ENCODE peak calls at places on chromosomes 16 and 17, in six cellular contexts. One of them, this sample, is unnamed.

GRCh38 chr17:48994548-48995331 is 2.4 kb upstream of the IGF2BP1 start:
- DNase-seq in activated T-helper 1 cell treated with anti-CD3 and anti-CD28 coated beads, Interleukin-12 subunit alpha, Interleukin-12 subunit beta, Interleukin-2, Interleukin-4 antibody, amounts not matched to agents 30 ng/mL and 10 ng/mL and 1 ng/mL, durations not matched to agents 14 hours and 24 hours and 36 hours: no peak
- DNase-seq in cardiac fibroblast: no peak
- DNase-seq in endodermal cell: peak; percentile 51
- DNase-seq in GM12891: no peak
- DNase-seq in fibroblast of lung: no peak
- DNase-seq in this sample: no peak

GRCh38 chr16:30722916-30723315 is 23.9 kb downstream of the SRCAP start:
- DNase-seq in cardiac fibroblast: no peak
- DNase-seq in activated T-helper 1 cell treated with anti-CD3 and anti-CD28 coated beads, Interleukin-12 subunit alpha, Interleukin-12 subunit beta, Interleukin-2, Interleukin-4 antibody, amounts not matched to agents 30 ng/mL and 10 ng/mL and 1 ng/mL, durations not matched to agents 14 hours and 24 hours and 36 hours: no peak
- DNase-seq in GM12891: no peak
- DNase-seq in fibroblast of lung: no peak
- DNase-seq in endodermal cell: no peak
- DNase-seq in this sample: no peak

GRCh38 chr16:720507-720989 is 398 bp upstream of the ANTKMT start:
- DNase-seq in endodermal cell: peak; percentile 88
- DNase-seq in cardiac fibroblast: peak; percentile 63
- DNase-seq in activated T-helper 1 cell treated with anti-CD3 and anti-CD28 coated beads, Interleukin-12 subunit alpha, Interleukin-12 subunit beta, Interleukin-2, Interleukin-4 antibody, amounts not matched to agents 30 ng/mL and 10 ng/mL and 1 ng/mL, durations not matched to agents 14 hours and 24 hours and 36 hours: no peak
- DNase-seq in GM12891: peak; percentile 70
- DNase-seq in fibroblast of lung: peak; percentile 73
- DNase-seq in this sample: no peak

GRCh38 chr17:17712268-17712924 is 31.1 kb downstream of the RAI1 start:
- DNase-seq in fibroblast of lung: peak; percentile 88
- DNase-seq in cardiac fibroblast: peak; percentile 95
- DNase-seq in GM12891: peak; percentile 67
- DNase-seq in endodermal cell: no peak
- DNase-seq in activated T-helper 1 cell treated with anti-CD3 and anti-CD28 coated beads, Interleukin-12 subunit alpha, Interleukin-12 subunit beta, Interleukin-2, Interleukin-4 antibody, amounts not matched to agents 30 ng/mL and 10 ng/mL and 1 ng/mL, durations not matched to agents 14 hours and 24 hours and 36 hours: no peak
- DNase-seq in this sample: no peak

GRCh38 chr16:49851468-49851787 is 4.5 kb downstream of the ZNF423 start:
- DNase-seq in cardiac fibroblast: no peak
- DNase-seq in GM12891: no peak
- DNase-seq in endodermal cell: no peak
- DNase-seq in fibroblast of lung: no peak
- DNase-seq in activated T-helper 1 cell treated with anti-CD3 and anti-CD28 coated beads, Interleukin-12 subunit alpha, Interleukin-12 subunit beta, Interleukin-2, Interleukin-4 antibody, amounts not matched to agents 30 ng/mL and 10 ng/mL and 1 ng/mL, durations not matched to agents 14 hours and 24 hours and 36 hours: no peak
- DNase-seq in this sample: no peak

GRCh38 chr17:2371183-2372130 is 29.4 kb downstream of the MNT start:
- DNase-seq in activated T-helper 1 cell treated with anti-CD3 and anti-CD28 coated beads, Interleukin-12 subunit alpha, Interleukin-12 subunit beta, Interleukin-2, Interleukin-4 antibody, amounts not matched to agents 30 ng/mL and 10 ng/mL and 1 ng/mL, durations not matched to agents 14 hours and 24 hours and 36 hours: no peak
- DNase-seq in endodermal cell: no peak
- DNase-seq in GM12891: no peak
- DNase-seq in cardiac fibroblast: no peak
- DNase-seq in fibroblast of lung: no peak
- DNase-seq in this sample: peak; percentile 62

GRCh38 chr17:62616993-62617893 is 10.2 kb upstream of the MRC2 start:
- DNase-seq in endodermal cell: peak; percentile 100
- DNase-seq in fibroblast of lung: peak; percentile 26
- DNase-seq in GM12891: no peak
- DNase-seq in cardiac fibroblast: no peak
- DNase-seq in activated T-helper 1 cell treated with anti-CD3 and anti-CD28 coated beads, Interleukin-12 subunit alpha, Interleukin-12 subunit beta, Interleukin-2, Interleukin-4 antibody, amounts not matched to agents 30 ng/mL and 10 ng/mL and 1 ng/mL, durations not matched to agents 14 hours and 24 hours and 36 hours: no peak
- DNase-seq in this sample: no peak

GRCh38 chr17:69857412-69857835 is 217.6 kb upstream of the KCNJ16 start:
- DNase-seq in cardiac fibroblast: peak; percentile 93
- DNase-seq in activated T-helper 1 cell treated with anti-CD3 and anti-CD28 coated beads, Interleukin-12 subunit alpha, Interleukin-12 subunit beta, Interleukin-2, Interleukin-4 antibody, amounts not matched to agents 30 ng/mL and 10 ng/mL and 1 ng/mL, durations not matched to agents 14 hours and 24 hours and 36 hours: no peak
- DNase-seq in GM12891: no peak
- DNase-seq in fibroblast of lung: peak; percentile 91
- DNase-seq in endodermal cell: no peak
- DNase-seq in this sample: no peak

GRCh38 chr16:17744903-17745581 is 274.3 kb upstream of the XYLT1 start:
- DNase-seq in fibroblast of lung: peak; percentile 13
- DNase-seq in GM12891: no peak
- DNase-seq in activated T-helper 1 cell treated with anti-CD3 and anti-CD28 coated beads, Interleukin-12 subunit alpha, Interleukin-12 subunit beta, Interleukin-2, Interleukin-4 antibody, amounts not matched to agents 30 ng/mL and 10 ng/mL and 1 ng/mL, durations not matched to agents 14 hours and 24 hours and 36 hours: no peak
- DNase-seq in cardiac fibroblast: no peak
- DNase-seq in endodermal cell: peak; percentile 75
- DNase-seq in this sample: no peak

GRCh38 chr16:66548068-66548467 is 1.9 kb downstream of the TK2 start:
- DNase-seq in GM12891: no peak
- DNase-seq in fibroblast of lung: no peak
- DNase-seq in cardiac fibroblast: no peak
- DNase-seq in activated T-helper 1 cell treated with anti-CD3 and anti-CD28 coated beads, Interleukin-12 subunit alpha, Interleukin-12 subunit beta, Interleukin-2, Interleukin-4 antibody, amounts not matched to agents 30 ng/mL and 10 ng/mL and 1 ng/mL, durations not matched to agents 14 hours and 24 hours and 36 hours: no peak
- DNase-seq in endodermal cell: no peak
- DNase-seq in this sample: no peak

GRCh38 chr16:84308120-84308519 is 13.4 kb downstream of the WFDC1 start:
- DNase-seq in fibroblast of lung: no peak
- DNase-seq in GM12891: peak; percentile 35
- DNase-seq in cardiac fibroblast: peak; percentile 69
- DNase-seq in activated T-helper 1 cell treated with anti-CD3 and anti-CD28 coated beads, Interleukin-12 subunit alpha, Interleukin-12 subunit beta, Interleukin-2, Interleukin-4 antibody, amounts not matched to agents 30 ng/mL and 10 ng/mL and 1 ng/mL, durations not matched to agents 14 hours and 24 hours and 36 hours: no peak
- DNase-seq in endodermal cell: peak; percentile 91
- DNase-seq in this sample: peak; percentile 34

GRCh38 chr17:55513885-55514590 is 2.8 kb upstream of the SMIM36 start:
- DNase-seq in activated T-helper 1 cell treated with anti-CD3 and anti-CD28 coated beads, Interleukin-12 subunit alpha, Interleukin-12 subunit beta, Interleukin-2, Interleukin-4 antibody, amounts not matched to agents 30 ng/mL and 10 ng/mL and 1 ng/mL, durations not matched to agents 14 hours and 24 hours and 36 hours: peak; percentile 56
- DNase-seq in endodermal cell: peak; percentile 95
- DNase-seq in cardiac fibroblast: peak; percentile 80
- DNase-seq in GM12891: no peak
- DNase-seq in fibroblast of lung: peak; percentile 31
- DNase-seq in this sample: peak; percentile 43

GRCh38 chr17:29764748-29765147 is 142.0 kb upstream of the CORO6 start:
- DNase-seq in GM12891: no peak
- DNase-seq in cardiac fibroblast: no peak
- DNase-seq in activated T-helper 1 cell treated with anti-CD3 and anti-CD28 coated beads, Interleukin-12 subunit alpha, Interleukin-12 subunit beta, Interleukin-2, Interleukin-4 antibody, amounts not matched to agents 30 ng/mL and 10 ng/mL and 1 ng/mL, durations not matched to agents 14 hours and 24 hours and 36 hours: no peak
- DNase-seq in fibroblast of lung: no peak
- DNase-seq in endodermal cell: no peak
- DNase-seq in this sample: no peak

GRCh38 chr17:1597861-1598342 is 30.7 kb downstream of the SLC43A2 start:
- DNase-seq in fibroblast of lung: no peak
- DNase-seq in GM12891: no peak
- DNase-seq in cardiac fibroblast: no peak
- DNase-seq in endodermal cell: no peak
- DNase-seq in activated T-helper 1 cell treated with anti-CD3 and anti-CD28 coated beads, Interleukin-12 subunit alpha, Interleukin-12 subunit beta, Interleukin-2, Interleukin-4 antibody, amounts not matched to agents 30 ng/mL and 10 ng/mL and 1 ng/mL, durations not matched to agents 14 hours and 24 hours and 36 hours: no peak
- DNase-seq in this sample: no peak

GRCh38 chr16:61900482-61900881 is 135.8 kb downstream of the CDH8 start:
- DNase-seq in fibroblast of lung: peak; percentile 56
- DNase-seq in GM12891: no peak
- DNase-seq in cardiac fibroblast: peak; percentile 83
- DNase-seq in endodermal cell: no peak
- DNase-seq in activated T-helper 1 cell treated with anti-CD3 and anti-CD28 coated beads, Interleukin-12 subunit alpha, Interleukin-12 subunit beta, Interleukin-2, Interleukin-4 antibody, amounts not matched to agents 30 ng/mL and 10 ng/mL and 1 ng/mL, durations not matched to agents 14 hours and 24 hours and 36 hours: no peak
- DNase-seq in this sample: no peak

GRCh38 chr16:74909665-74910064 is 75.3 kb downstream of the WDR59 start:
- DNase-seq in GM12891: no peak
- DNase-seq in fibroblast of lung: no peak
- DNase-seq in endodermal cell: no peak
- DNase-seq in activated T-helper 1 cell treated with anti-CD3 and anti-CD28 coated beads, Interleukin-12 subunit alpha, Interleukin-12 subunit beta, Interleukin-2, Interleukin-4 antibody, amounts not matched to agents 30 ng/mL and 10 ng/mL and 1 ng/mL, durations not matched to agents 14 hours and 24 hours and 36 hours: no peak
- DNase-seq in cardiac fibroblast: no peak
- DNase-seq in this sample: peak; percentile 30

GRCh38 chr16:8589293-8590160 is 784 bp downstream of the TMEM114 start:
- DNase-seq in GM12891: no peak
- DNase-seq in activated T-helper 1 cell treated with anti-CD3 and anti-CD28 coated beads, Interleukin-12 subunit alpha, Interleukin-12 subunit beta, Interleukin-2, Interleukin-4 antibody, amounts not matched to agents 30 ng/mL and 10 ng/mL and 1 ng/mL, durations not matched to agents 14 hours and 24 hours and 36 hours: no peak
- DNase-seq in fibroblast of lung: no peak
- DNase-seq in endodermal cell: peak; percentile 85
- DNase-seq in cardiac fibroblast: no peak
- DNase-seq in this sample: no peak

GRCh38 chr17:5629133-5629532 is 44.8 kb upstream of the NLRP1 start:
- DNase-seq in activated T-helper 1 cell treated with anti-CD3 and anti-CD28 coated beads, Interleukin-12 subunit alpha, Interleukin-12 subunit beta, Interleukin-2, Interleukin-4 antibody, amounts not matched to agents 30 ng/mL and 10 ng/mL and 1 ng/mL, durations not matched to agents 14 hours and 24 hours and 36 hours: no peak
- DNase-seq in cardiac fibroblast: peak; percentile 22
- DNase-seq in fibroblast of lung: no peak
- DNase-seq in endodermal cell: no peak
- DNase-seq in GM12891: no peak
- DNase-seq in this sample: no peak